ENCODE peak calls at places on chromosomes 5 and 9, in four cellular contexts. E is HFFc6, K is AG04450, O is cardiac fibroblast. I is an unnamed sample.

GRCh38 chr5:13664377-13664776 is 280.1 kb downstream of the DNAH5 start:
- DNase-seq in E (peak), K (peak), O (peak), I (peak)

GRCh38 chr5:180090769-180091546 is 19.4 kb upstream of the RNF130 start:
- DNase-seq in E (no peak), K (no peak), O (peak), I (peak)

GRCh38 chr5:68365894-68366293 is 150.3 kb downstream of the PIK3R1 start:
- DNase-seq in E (no peak), K (no peak), O (no peak), I (no peak)

GRCh38 chr5:173675287-173675996 is 59.0 kb upstream of the BOD1 start:
- DNase-seq in E (no peak), K (no peak), O (no peak), I (no peak)

GRCh38 chr5:54289769-54290168 is 20.6 kb downstream of the ARL15 start:
- DNase-seq in E (no peak), K (no peak), O (no peak), I (no peak)

GRCh38 chr5:104942735-104943134 is 1380.1 kb upstream of the NUDT12 start:
- DNase-seq in E (no peak), K (no peak), O (no peak), I (no peak)

GRCh38 chr5:51389326-51389581 is 6.0 kb downstream of the ISL1 start:
- DNase-seq in E (no peak), K (no peak), O (no peak), I (no peak)

GRCh38 chr5:132428811-132429440 is 59.4 kb downstream of the SLC22A5 start:
- DNase-seq in E (peak), K (no peak), O (peak), I (peak)

GRCh38 chr5:154403776-154404387 is 41.9 kb upstream of the SAP30L start:
- DNase-seq in E (peak), K (no peak), O (no peak), I (no peak)

GRCh38 chr5:160260881-160261815 is 31.8 kb downstream of the FABP6 start:
- DNase-seq in E (no peak), K (peak), O (peak), I (no peak)

GRCh38 chr5:72126796-72127195 is 19.5 kb downstream of the MAP1B start:
- DNase-seq in E (no peak), K (no peak), O (no peak), I (no peak)

GRCh38 chr9:110578896-110579752 is at the start of gene SVEP1:
- DNase-seq in E (peak), K (no peak), O (peak), I (peak)

GRCh38 chr5:132480546-132481242 is 9.9 kb downstream of the IRF1 start:
- DNase-seq in E (no peak), K (no peak), O (no peak), I (no peak)

GRCh38 chr5:179798771-179799643 is 5.2 kb downstream of the LTC4S start:
- DNase-seq in E (no peak), K (no peak), O (no peak), I (no peak)

GRCh38 chr5:141208478-141208877 is at the start of gene PCDHB12:
- DNase-seq in E (peak), K (no peak), O (peak), I (peak)

GRCh38 chr5:488744-489688 is 35.2 kb downstream of the SLC9A3 start:
- DNase-seq in E (no peak), K (no peak), O (no peak), I (no peak)

GRCh38 chr5:133381571-133382365 is 230.6 kb downstream of the FSTL4 start:
- DNase-seq in E (no peak), K (no peak), O (no peak), I (no peak)

GRCh38 chr9:38196721-38197120 is 127.7 kb upstream of the SHB start:
- DNase-seq in E (no peak), K (no peak), O (no peak), I (peak)

GRCh38 chr5:147017191-147017590 is 138.6 kb upstream of the PPP2R2B start:
- DNase-seq in E (no peak), K (no peak), O (no peak), I (no peak)

GRCh38 chr5:119319401-119319800 is 36.4 kb upstream of the TNFAIP8 start:
- DNase-seq in E (no peak), K (no peak), O (no peak), I (no peak)

GRCh38 chr5:82719368-82719767 is 357.8 kb downstream of the TMEM167A start:
- DNase-seq in E (no peak), K (no peak), O (peak), I (no peak)

GRCh38 chr9:91422832-91423711 is 560 bp downstream of the NFIL3 start:
- DNase-seq in E (peak), K (peak), O (peak), I (peak)

GRCh38 chr9:91425270-91425669 is 1.6 kb upstream of the NFIL3 start:
- DNase-seq in E (no peak), K (no peak), O (no peak), I (no peak)

GRCh38 chr9:91426123-91426745 is 2.6 kb upstream of the NFIL3 start:
- DNase-seq in E (peak), K (no peak), O (peak), I (peak)

GRCh38 chr9:91423785-91424402 is at the start of gene NFIL3:
- DNase-seq in E (peak), K (no peak), O (peak), I (peak)

DNA sequence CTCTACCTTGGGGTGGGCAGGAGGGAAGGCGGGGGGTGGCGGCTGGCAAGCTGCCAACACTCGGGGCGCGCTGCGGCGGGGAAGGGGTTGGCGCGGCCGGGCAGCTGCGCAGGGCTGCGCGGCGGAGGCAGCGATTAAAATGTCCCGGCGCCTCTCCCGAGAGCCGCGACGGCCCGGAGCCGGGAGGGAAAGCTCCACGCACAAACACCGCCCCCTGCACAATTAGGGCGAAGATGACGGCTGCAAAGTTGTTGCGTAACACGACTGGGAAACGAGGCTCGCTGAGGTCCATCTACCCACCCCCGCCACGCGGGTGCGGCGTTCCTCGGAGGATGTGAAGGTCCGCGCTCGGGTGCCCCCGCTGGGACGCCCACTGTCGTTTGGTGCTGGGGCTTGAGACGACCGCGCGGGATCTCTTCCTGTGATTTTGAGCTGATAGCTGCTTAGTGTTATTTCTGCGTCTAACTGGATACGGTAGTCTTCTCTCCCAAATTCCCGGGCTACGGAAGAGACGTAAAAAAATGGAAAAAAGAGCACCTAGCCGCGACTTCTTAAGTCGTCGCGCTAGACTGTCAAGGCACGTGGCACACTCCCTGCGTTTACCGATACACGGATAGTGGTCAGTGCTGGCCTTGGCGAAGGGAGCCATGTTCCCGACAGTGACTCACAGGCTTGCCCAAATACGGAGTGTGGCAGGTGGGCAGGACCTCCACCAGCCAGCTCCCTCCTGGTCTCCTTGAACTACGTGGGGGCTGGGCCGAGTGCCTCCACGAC is 958 bp upstream of the NFIL3 start:
- DNase-seq in E (peak), K (peak), O (peak), I (peak)
- TF ChIP-seq CTCF in E (peak), K (peak), O (no peak), I (no peak)

GRCh38 chr9:111833941-111834340 is 39.2 kb upstream of the SHOC1 start:
- DNase-seq in E (peak), K (no peak), O (peak), I (no peak)

GRCh38 chr9:111832428-111832827 is 37.7 kb upstream of the SHOC1 start:
- DNase-seq in E (no peak), K (no peak), O (no peak), I (no peak)

GRCh38 chr9:111831371-111832108 is 36.8 kb upstream of the SHOC1 start:
- DNase-seq in E (peak), K (no peak), O (no peak), I (no peak)

GRCh38 chr9:111825468-111826145 is 30.9 kb upstream of the SHOC1 start:
- DNase-seq in E (no peak), K (no peak), O (peak), I (peak)

DNA sequence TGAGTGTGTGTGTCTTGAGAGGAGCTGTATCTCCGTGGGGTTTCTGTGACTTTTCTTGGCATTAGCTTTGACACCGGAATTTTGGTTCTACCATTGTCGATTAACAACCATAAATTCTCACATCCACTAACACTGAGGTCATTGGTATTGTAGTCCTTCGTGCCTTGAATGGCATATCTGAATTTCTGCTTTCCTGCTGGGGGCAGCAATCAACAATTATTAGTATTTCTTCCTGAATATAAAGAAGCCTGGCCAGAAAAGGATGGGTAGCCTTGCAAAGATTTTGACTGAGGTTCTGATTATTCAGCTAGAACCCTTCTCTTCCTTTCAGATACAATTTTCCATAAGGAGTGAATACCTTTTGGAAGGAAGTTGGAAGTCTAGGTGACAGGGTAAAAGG is 33.5 kb upstream of the SHOC1 start:
- DNase-seq in E (no peak), K (no peak), O (peak), I (peak)
- TF ChIP-seq CTCF in E (peak), K (no peak), O (peak), I (no peak)

GRCh38 chr9:18393340-18394130 is 80.4 kb upstream of the ADAMTSL1 start:
- DNase-seq in E (peak), K (peak), O (peak), I (peak)

GRCh38 chr9:18394847-18395355 is 79.1 kb upstream of the ADAMTSL1 start:
- DNase-seq in E (no peak), K (no peak), O (no peak), I (no peak)

GRCh38 chr9:18397076-18397475 is 76.9 kb upstream of the ADAMTSL1 start:
- DNase-seq in E (no peak), K (no peak), O (no peak), I (no peak)

GRCh38 chr9:18390393-18390792 is 83.6 kb upstream of the ADAMTSL1 start:
- DNase-seq in E (no peak), K (peak), O (peak), I (no peak)

DNA sequence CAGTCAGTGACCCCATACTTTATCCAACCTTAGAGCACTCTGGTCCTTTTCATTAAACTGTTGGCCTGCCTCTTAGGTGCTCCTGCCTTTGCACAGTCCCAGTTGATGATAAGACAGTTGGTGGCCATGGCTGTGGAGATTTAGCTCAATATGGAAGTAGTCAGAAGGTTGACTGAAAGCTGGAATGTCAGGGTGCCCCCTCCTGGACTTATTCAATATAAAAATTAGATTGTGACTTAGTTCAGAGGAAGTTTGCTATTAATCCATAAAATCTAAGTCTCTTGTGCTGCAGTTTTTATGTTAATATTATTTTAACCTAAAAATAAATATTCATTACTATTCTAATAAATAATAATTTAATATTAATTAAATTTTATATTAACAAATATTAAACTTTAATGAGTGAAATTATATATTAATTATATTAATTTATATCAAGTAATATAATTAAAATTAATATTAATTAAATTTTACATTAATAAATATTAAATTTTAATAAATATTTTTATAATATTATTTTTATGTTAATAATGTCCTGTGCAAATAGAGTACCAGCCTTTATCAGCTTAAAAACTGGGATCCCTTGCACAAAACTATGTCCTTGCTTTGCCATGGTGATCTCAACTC is 77.7 kb upstream of the ADAMTSL1 start:
- DNase-seq in E (peak), K (no peak), O (peak), I (peak)
- TF ChIP-seq CTCF in E (peak), K (peak), O (peak), I (peak)

GRCh38 chr9:103533318-103533717 is 538.2 kb downstream of the CYLC2 start:
- DNase-seq in E (no peak), K (no peak), O (no peak), I (no peak)
- TF ChIP-seq CTCF in E (no peak), K (no peak), O (no peak), I (no peak)

GRCh38 chr9:98185021-98185567 is 7.3 kb downstream of the CORO2A start:
- DNase-seq in E (peak), K (no peak), O (peak), I (no peak)
- TF ChIP-seq CTCF in E (no peak), K (no peak), O (no peak), I (no peak)

DNA sequence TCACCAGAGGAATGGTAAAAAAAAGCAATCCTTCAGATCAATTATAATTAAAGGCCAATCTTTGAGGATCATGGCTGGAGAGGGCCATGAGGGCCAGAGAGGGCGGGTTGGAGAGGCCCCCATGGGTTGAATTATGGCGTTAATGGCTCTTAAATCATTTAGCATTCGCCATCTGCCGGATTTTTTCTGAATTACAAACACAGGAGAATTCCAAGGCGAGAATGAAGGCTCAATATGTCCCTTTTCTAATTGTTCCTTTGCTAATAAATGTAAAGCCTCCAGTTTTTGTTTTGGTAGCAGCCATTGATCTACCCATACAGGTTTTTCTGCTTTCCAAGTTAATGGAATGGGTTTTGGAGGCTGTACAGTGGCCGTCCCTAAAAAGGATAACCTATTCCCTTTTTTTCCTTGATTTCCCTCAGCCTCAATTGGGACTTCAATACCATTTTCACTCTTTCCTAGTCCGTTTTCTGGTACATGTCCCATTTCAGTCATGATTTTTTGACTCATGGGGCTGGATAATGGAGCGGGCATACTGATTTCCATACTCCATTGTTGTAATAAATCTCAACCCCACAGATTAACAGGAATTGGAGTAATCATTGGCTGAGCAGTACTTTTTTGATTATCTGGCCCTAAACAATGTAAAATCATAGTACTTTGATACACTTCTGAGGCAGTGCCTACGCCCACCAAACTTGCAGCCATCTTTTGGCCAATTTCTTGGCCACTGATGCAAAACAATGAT is 6.7 kb upstream of the TMEM141 start:
- DNase-seq in E (peak), K (no peak), O (peak), I (peak)
- TF ChIP-seq CTCF in E (peak), K (peak), O (peak), I (peak)

GRCh38 chr5:123120197-123120596 is 31.2 kb downstream of the PRDM6 start:
- DNase-seq in E (no peak), K (no peak), O (peak), I (peak)
- TF ChIP-seq CTCF in E (peak), K (peak), O (peak), I (peak)

I was measured in MCF 10A.